ENCODE peak calls at places on chromosome 18, in nine cellular contexts. One of them, this sample, is unnamed.
A peak's percentile ranks its signal among the peaks of the same experiment; 100 is the strongest.

GRCh38 chr18:25133879-25134278 is 218.1 kb downstream of the ZNF521 start:
- DNase-seq in A549: no peak
- DNase-seq in left ventricle myocardium inferior: no peak
- DNase-seq in astrocyte: no peak
- DNase-seq in tibial nerve: no peak
- DNase-seq in tibial artery: no peak
- DNase-seq in cardiac muscle cell: no peak
- DNase-seq in psoas muscle: no peak
- DNase-seq in endodermal cell: no peak
- DNase-seq in this sample: no peak

GRCh38 chr18:3055201-3055600 is 42.3 kb upstream of the LPIN2 start:
- DNase-seq in cardiac muscle cell: no peak
- DNase-seq in psoas muscle: no peak
- DNase-seq in tibial nerve: no peak
- DNase-seq in astrocyte: no peak
- DNase-seq in tibial artery: no peak
- DNase-seq in left ventricle myocardium inferior: no peak
- DNase-seq in endodermal cell: no peak
- DNase-seq in A549: no peak
- DNase-seq in this sample: no peak

GRCh38 chr18:54740146-54740844 is 88.0 kb upstream of the RAB27B start:
- DNase-seq in psoas muscle: no peak
- DNase-seq in tibial nerve: no peak
- DNase-seq in left ventricle myocardium inferior: no peak
- DNase-seq in astrocyte: peak; percentile 68
- DNase-seq in A549: no peak
- DNase-seq in tibial artery: no peak
- DNase-seq in endodermal cell: no peak
- DNase-seq in cardiac muscle cell: peak; percentile 21
- DNase-seq in this sample: no peak

GRCh38 chr18:37502036-37502435 is 63.6 kb downstream of the CELF4 start:
- DNase-seq in psoas muscle: no peak
- DNase-seq in endodermal cell: no peak
- DNase-seq in astrocyte: no peak
- DNase-seq in A549: no peak
- DNase-seq in tibial nerve: no peak
- DNase-seq in tibial artery: no peak
- DNase-seq in cardiac muscle cell: no peak
- DNase-seq in left ventricle myocardium inferior: no peak
- DNase-seq in this sample: no peak

GRCh38 chr18:73283032-73283431 is 415.2 kb upstream of the NETO1 start:
- DNase-seq in A549: no peak
- DNase-seq in tibial artery: no peak
- DNase-seq in astrocyte: peak; percentile 37
- DNase-seq in left ventricle myocardium inferior: no peak
- DNase-seq in psoas muscle: no peak
- DNase-seq in endodermal cell: no peak
- DNase-seq in cardiac muscle cell: no peak
- DNase-seq in tibial nerve: no peak
- DNase-seq in this sample: no peak

GRCh38 chr18:57435851-57436192 is 648 bp downstream of the ONECUT2 start:
- DNase-seq in cardiac muscle cell: no peak
- DNase-seq in astrocyte: no peak
- DNase-seq in endodermal cell: no peak
- DNase-seq in psoas muscle: no peak
- DNase-seq in left ventricle myocardium inferior: no peak
- DNase-seq in tibial artery: no peak
- DNase-seq in tibial nerve: no peak
- DNase-seq in A549: no peak
- DNase-seq in this sample: no peak

GRCh38 chr18:58455318-58455950 is 173.5 kb downstream of the ALPK2 start:
- DNase-seq in psoas muscle: no peak
- DNase-seq in endodermal cell: no peak
- DNase-seq in tibial nerve: no peak
- DNase-seq in left ventricle myocardium inferior: no peak
- DNase-seq in astrocyte: peak; percentile 12
- DNase-seq in A549: no peak
- DNase-seq in cardiac muscle cell: no peak
- DNase-seq in tibial artery: no peak
- DNase-seq in this sample: no peak

GRCh38 chr18:28176933-28177827 is at the start of gene CDH2:
- DNase-seq in cardiac muscle cell: peak; percentile 95
- DNase-seq in A549: peak; percentile 66
- DNase-seq in astrocyte: peak; percentile 88
- DNase-seq in tibial artery: no peak
- DNase-seq in tibial nerve: no peak
- DNase-seq in endodermal cell: peak; percentile 95
- DNase-seq in left ventricle myocardium inferior: peak; percentile 70
- DNase-seq in psoas muscle: peak; percentile 37
- DNase-seq in this sample: peak; percentile 42

GRCh38 chr18:6294119-6294784 is 120.5 kb downstream of the L3MBTL4 start:
- DNase-seq in tibial artery: no peak
- DNase-seq in left ventricle myocardium inferior: no peak
- DNase-seq in psoas muscle: no peak
- DNase-seq in endodermal cell: no peak
- DNase-seq in cardiac muscle cell: no peak
- DNase-seq in astrocyte: no peak
- DNase-seq in A549: no peak
- DNase-seq in tibial nerve: no peak
- DNase-seq in this sample: no peak

GRCh38 chr18:11983592-11983991 is 2.3 kb downstream of the IMPA2 start:
- DNase-seq in tibial nerve: no peak
- DNase-seq in endodermal cell: peak; percentile 82
- DNase-seq in psoas muscle: no peak
- DNase-seq in tibial artery: peak; percentile 47
- DNase-seq in left ventricle myocardium inferior: no peak
- DNase-seq in A549: no peak
- DNase-seq in astrocyte: no peak
- DNase-seq in cardiac muscle cell: no peak
- DNase-seq in this sample: no peak

GRCh38 chr18:24341361-24341760 is 56.3 kb downstream of the OSBPL1A start:
- DNase-seq in endodermal cell: no peak
- DNase-seq in left ventricle myocardium inferior: no peak
- DNase-seq in tibial artery: no peak
- DNase-seq in A549: no peak
- DNase-seq in tibial nerve: no peak
- DNase-seq in cardiac muscle cell: no peak
- DNase-seq in astrocyte: no peak
- DNase-seq in psoas muscle: no peak
- DNase-seq in this sample: no peak

GRCh38 chr18:21513741-21514140 is 86.8 kb downstream of the ESCO1 start:
- DNase-seq in tibial artery: no peak
- DNase-seq in cardiac muscle cell: no peak
- DNase-seq in endodermal cell: no peak
- DNase-seq in psoas muscle: no peak
- DNase-seq in A549: no peak
- DNase-seq in astrocyte: no peak
- DNase-seq in tibial nerve: no peak
- DNase-seq in left ventricle myocardium inferior: no peak
- DNase-seq in this sample: no peak
- H3K4me3 ChIP-seq in tibial artery: no peak overlapping the region
- H3K4me3 ChIP-seq in cardiac muscle cell: no peak overlapping the region
- H3K4me3 ChIP-seq in endodermal cell: no peak overlapping the region
- H3K4me3 ChIP-seq in psoas muscle: no peak overlapping the region
- H3K4me3 ChIP-seq in A549: no peak overlapping the region
- H3K4me3 ChIP-seq in astrocyte: no peak overlapping the region
- H3K4me3 ChIP-seq in tibial nerve: no peak overlapping the region
- H3K4me3 ChIP-seq in left ventricle myocardium inferior: no peak overlapping the region
- H3K4me3 ChIP-seq in this sample: no peak overlapping the region

GRCh38 chr18:9102391-9103216 is at the start of gene NDUFV2:
- DNase-seq in cardiac muscle cell: peak; percentile 98
- DNase-seq in A549: peak; percentile 76
- DNase-seq in tibial artery: peak; percentile 98
- DNase-seq in astrocyte: peak; percentile 86
- DNase-seq in endodermal cell: peak; percentile 99
- DNase-seq in psoas muscle: peak; percentile 98
- DNase-seq in tibial nerve: peak; percentile 92
- DNase-seq in left ventricle myocardium inferior: peak; percentile 98
- DNase-seq in this sample: peak; percentile 95
- H3K4me1 ChIP-seq in cardiac muscle cell: peaks cover 40% of the 10 kb centered on the region
- H3K4me1 ChIP-seq in A549: peaks cover 40% of the 10 kb centered on the region
- H3K4me1 ChIP-seq in tibial artery: peaks cover 38% of the 10 kb centered on the region
- H3K4me1 ChIP-seq in astrocyte: peaks cover 17% of the 10 kb centered on the region
- H3K4me1 ChIP-seq in endodermal cell: no peaks in the 10 kb centered on the region
- H3K4me1 ChIP-seq in psoas muscle: peaks cover 44% of the 10 kb centered on the region
- H3K4me1 ChIP-seq in tibial nerve: peaks cover 33% of the 10 kb centered on the region
- H3K4me1 ChIP-seq in left ventricle myocardium inferior: peaks cover 60% of the 10 kb centered on the region
- H3K4me1 ChIP-seq in this sample: no peaks in the 10 kb centered on the region

DNA sequence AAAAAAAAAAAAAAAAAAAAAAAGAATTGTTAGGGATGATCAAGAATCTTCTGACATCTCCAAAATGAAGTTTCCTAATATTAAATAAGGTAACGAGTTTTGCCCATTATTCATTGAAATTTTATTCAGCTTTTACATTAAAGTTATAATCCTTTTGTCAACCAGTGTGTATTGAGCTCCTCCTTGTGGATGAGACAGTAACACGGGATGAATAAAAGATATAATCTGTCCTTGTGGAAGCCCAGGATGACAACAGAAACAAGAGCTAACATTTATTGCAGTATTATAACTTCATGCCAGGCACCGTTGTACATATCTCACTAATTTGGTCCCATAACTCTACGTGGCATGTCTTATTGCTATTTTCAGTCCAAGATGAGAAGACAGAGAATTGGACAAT is 33.4 kb upstream of the SERPINB7 start:
- DNase-seq in endodermal cell: no peak
- DNase-seq in astrocyte: no peak
- DNase-seq in tibial nerve: no peak
- DNase-seq in psoas muscle: no peak
- DNase-seq in cardiac muscle cell: no peak
- DNase-seq in A549: no peak
- DNase-seq in left ventricle myocardium inferior: no peak
- DNase-seq in tibial artery: no peak
- DNase-seq in this sample: no peak
- TF ChIP-seq CTCF in endodermal cell: peak; percentile 68
- TF ChIP-seq CTCF in astrocyte: peak; percentile 58
- TF ChIP-seq CTCF in tibial nerve: no peak
- TF ChIP-seq CTCF in psoas muscle: no peak
- TF ChIP-seq CTCF in cardiac muscle cell: peak; percentile 20
- TF ChIP-seq CTCF in A549: peak; percentile 22
- TF ChIP-seq CTCF in left ventricle myocardium inferior: no peak
- TF ChIP-seq CTCF in tibial artery: no peak
- TF ChIP-seq CTCF in this sample: no peak

GRCh38 chr18:47912343-47912742 is 18.1 kb downstream of the SMAD2 start:
- DNase-seq in astrocyte: no peak
- DNase-seq in tibial nerve: no peak
- DNase-seq in cardiac muscle cell: no peak
- DNase-seq in endodermal cell: no peak
- DNase-seq in psoas muscle: no peak
- DNase-seq in left ventricle myocardium inferior: no peak
- DNase-seq in A549: no peak
- DNase-seq in tibial artery: no peak
- DNase-seq in this sample: no peak
- H3K4me3 ChIP-seq in astrocyte: no peak overlapping the region
- H3K4me3 ChIP-seq in tibial nerve: no peak overlapping the region
- H3K4me3 ChIP-seq in cardiac muscle cell: no peak overlapping the region
- H3K4me3 ChIP-seq in endodermal cell: no peak overlapping the region
- H3K4me3 ChIP-seq in psoas muscle: peak overlapping the region; percentile 36
- H3K4me3 ChIP-seq in left ventricle myocardium inferior: peak overlapping the region; percentile 24
- H3K4me3 ChIP-seq in A549: no peak overlapping the region
- H3K4me3 ChIP-seq in tibial artery: no peak overlapping the region
- H3K4me3 ChIP-seq in this sample: no peak overlapping the region

GRCh38 chr18:32759768-32760167 is 13.1 kb downstream of the KLHL14 start:
- DNase-seq in astrocyte: no peak
- DNase-seq in left ventricle myocardium inferior: no peak
- DNase-seq in A549: no peak
- DNase-seq in cardiac muscle cell: no peak
- DNase-seq in tibial nerve: no peak
- DNase-seq in tibial artery: no peak
- DNase-seq in psoas muscle: no peak
- DNase-seq in endodermal cell: no peak
- DNase-seq in this sample: no peak
- H3K4me1 ChIP-seq in astrocyte: no peaks in the 10 kb centered on the region
- H3K4me1 ChIP-seq in left ventricle myocardium inferior: no peaks in the 10 kb centered on the region
- H3K4me1 ChIP-seq in A549: no peaks in the 10 kb centered on the region
- H3K4me1 ChIP-seq in cardiac muscle cell: peaks cover 59% of the 10 kb centered on the region
- H3K4me1 ChIP-seq in tibial nerve: no peaks in the 10 kb centered on the region
- H3K4me1 ChIP-seq in tibial artery: no peaks in the 10 kb centered on the region
- H3K4me1 ChIP-seq in psoas muscle: no peaks in the 10 kb centered on the region
- H3K4me1 ChIP-seq in endodermal cell: no peaks in the 10 kb centered on the region
- H3K4me1 ChIP-seq in this sample: peaks cover 7% of the 10 kb centered on the region

DNA sequence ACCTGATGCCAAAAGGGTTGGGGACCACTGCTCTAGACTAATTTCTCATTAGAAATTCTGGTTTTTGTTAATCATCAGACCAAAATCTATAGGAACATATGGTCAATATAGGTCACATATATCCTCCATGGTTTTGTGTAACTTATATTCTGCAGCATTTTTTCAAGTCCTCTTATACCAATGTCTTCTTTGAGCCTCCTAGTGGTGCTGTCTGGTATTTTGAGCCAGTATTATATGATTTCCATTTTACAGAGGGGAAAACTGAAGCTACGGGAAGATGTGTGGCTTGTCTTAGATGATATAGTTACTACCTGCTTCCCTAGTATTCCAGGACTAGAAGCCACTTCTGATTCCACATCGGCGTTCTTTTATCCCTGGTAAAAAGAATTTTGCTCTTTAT is 13.8 kb downstream of the MAPK4 start:
- DNase-seq in astrocyte: no peak
- DNase-seq in tibial artery: no peak
- DNase-seq in A549: no peak
- DNase-seq in endodermal cell: no peak
- DNase-seq in tibial nerve: no peak
- DNase-seq in left ventricle myocardium inferior: no peak
- DNase-seq in cardiac muscle cell: no peak
- DNase-seq in psoas muscle: no peak
- DNase-seq in this sample: no peak
- TF ChIP-seq CTCF in astrocyte: peak; percentile 18
- TF ChIP-seq CTCF in tibial artery: no peak
- TF ChIP-seq CTCF in A549: no peak
- TF ChIP-seq CTCF in endodermal cell: peak; percentile 69
- TF ChIP-seq CTCF in tibial nerve: no peak
- TF ChIP-seq CTCF in left ventricle myocardium inferior: peak; percentile 20
- TF ChIP-seq CTCF in cardiac muscle cell: peak; percentile 26
- TF ChIP-seq CTCF in psoas muscle: peak; percentile 5
- TF ChIP-seq CTCF in this sample: no peak

GRCh38 chr18:812123-812672 is at the start of gene YES1:
- DNase-seq in tibial artery: peak; percentile 85
- DNase-seq in astrocyte: peak; percentile 36
- DNase-seq in A549: peak; percentile 59
- DNase-seq in endodermal cell: peak; percentile 94
- DNase-seq in tibial nerve: peak; percentile 57
- DNase-seq in left ventricle myocardium inferior: peak; percentile 85
- DNase-seq in cardiac muscle cell: peak; percentile 92
- DNase-seq in psoas muscle: peak; percentile 83
- DNase-seq in this sample: peak; percentile 85
- H3K4me3 ChIP-seq in tibial artery: peak within 1 kb of the TSS; percentile 96
- H3K4me3 ChIP-seq in astrocyte: peak within 1 kb of the TSS; percentile 89
- H3K4me3 ChIP-seq in A549: peak within 1 kb of the TSS; percentile 98
- H3K4me3 ChIP-seq in endodermal cell: peak within 1 kb of the TSS; percentile 99
- H3K4me3 ChIP-seq in tibial nerve: peak within 1 kb of the TSS; percentile 59
- H3K4me3 ChIP-seq in left ventricle myocardium inferior: peak within 1 kb of the TSS; percentile 95
- H3K4me3 ChIP-seq in cardiac muscle cell: peak within 1 kb of the TSS; percentile 98
- H3K4me3 ChIP-seq in psoas muscle: peak within 1 kb of the TSS; percentile 96
- H3K4me3 ChIP-seq in this sample: peak within 1 kb of the TSS; percentile 55

GRCh38 chr18:23307567-23308295 is 145.4 kb upstream of the RIOK3 start:
- DNase-seq in astrocyte: peak; percentile 76
- DNase-seq in left ventricle myocardium inferior: no peak
- DNase-seq in psoas muscle: no peak
- DNase-seq in tibial nerve: no peak
- DNase-seq in A549: no peak
- DNase-seq in cardiac muscle cell: no peak
- DNase-seq in tibial artery: no peak
- DNase-seq in endodermal cell: peak; percentile 31
- DNase-seq in this sample: no peak
- H3K4me1 ChIP-seq in astrocyte: peaks cover 49% of the 10 kb centered on the region
- H3K4me1 ChIP-seq in left ventricle myocardium inferior: peaks cover 9% of the 10 kb centered on the region
- H3K4me1 ChIP-seq in psoas muscle: no peaks in the 10 kb centered on the region
- H3K4me1 ChIP-seq in tibial nerve: no peaks in the 10 kb centered on the region
- H3K4me1 ChIP-seq in A549: peaks cover 12% of the 10 kb centered on the region
- H3K4me1 ChIP-seq in cardiac muscle cell: no peaks in the 10 kb centered on the region
- H3K4me1 ChIP-seq in tibial artery: peaks cover 19% of the 10 kb centered on the region
- H3K4me1 ChIP-seq in endodermal cell: no peaks in the 10 kb centered on the region
- H3K4me1 ChIP-seq in this sample: no peaks in the 10 kb centered on the region